ENCODE peak calls at places on chromosome 19, in five cellular contexts. One of them, this sample, is unnamed.

GRCh38 chr19:54889566-54889965 is 15.5 kb downstream of the FCAR start:
- DNase-seq in GM12878: no peak
- DNase-seq in H1: no peak
- DNase-seq in HepG2: no peak
- DNase-seq in K562: no peak
- DNase-seq in this sample: no peak

GRCh38 chr19:42069619-42070293 is at the start of gene GRIK5:
- DNase-seq in GM12878: no peak
- DNase-seq in H1: peak
- DNase-seq in HepG2: no peak
- DNase-seq in K562: no peak
- DNase-seq in this sample: no peak

GRCh38 chr19:33054623-33055022 is 10.1 kb downstream of the RHPN2 start:
- DNase-seq in GM12878: no peak
- DNase-seq in H1: no peak
- DNase-seq in HepG2: no peak
- DNase-seq in K562: no peak
- DNase-seq in this sample: no peak

GRCh38 chr19:43416951-43417623 is 2.4 kb downstream of the TEX101 start:
- DNase-seq in GM12878: no peak
- DNase-seq in H1: no peak
- DNase-seq in HepG2: no peak
- DNase-seq in K562: no peak
- DNase-seq in this sample: no peak

GRCh38 chr19:40614595-40615411 is 13.6 kb downstream of the LTBP4 start:
- DNase-seq in GM12878: peak
- DNase-seq in H1: peak
- DNase-seq in HepG2: no peak
- DNase-seq in K562: peak
- DNase-seq in this sample: no peak

GRCh38 chr19:6577410-6578125 is 13.4 kb downstream of the CD70 start:
- DNase-seq in GM12878: peak
- DNase-seq in H1: no peak
- DNase-seq in HepG2: no peak
- DNase-seq in K562: peak
- DNase-seq in this sample: peak

GRCh38 chr19:46493236-46494114 is 2.2 kb downstream of the PNMA8B start:
- DNase-seq in GM12878: no peak
- DNase-seq in H1: peak
- DNase-seq in HepG2: no peak
- DNase-seq in K562: peak
- DNase-seq in this sample: no peak

GRCh38 chr19:49801966-49802661 is 11.0 kb downstream of the FUZ start:
- DNase-seq in GM12878: no peak
- DNase-seq in H1: peak
- DNase-seq in HepG2: no peak
- DNase-seq in K562: peak
- DNase-seq in this sample: no peak

GRCh38 chr19:18913466-18913865 is 5.7 kb downstream of the COPE start:
- DNase-seq in GM12878: no peak
- DNase-seq in H1: no peak
- DNase-seq in HepG2: no peak
- DNase-seq in K562: no peak
- DNase-seq in this sample: no peak

GRCh38 chr19:8504171-8504570 is 1.7 kb upstream of the PRAM1 start:
- DNase-seq in GM12878: no peak
- DNase-seq in H1: no peak
- DNase-seq in HepG2: no peak
- DNase-seq in K562: peak
- DNase-seq in this sample: no peak

GRCh38 chr19:56170261-56170660 is 5.5 kb upstream of the GALP start:
- DNase-seq in GM12878: no peak
- DNase-seq in H1: no peak
- DNase-seq in HepG2: peak
- DNase-seq in K562: peak
- DNase-seq in this sample: peak

GRCh38 chr19:9431475-9431874 is 3.9 kb downstream of the ZNF266 start:
- DNase-seq in GM12878: no peak
- DNase-seq in H1: peak
- DNase-seq in HepG2: no peak
- DNase-seq in K562: peak
- DNase-seq in this sample: no peak

GRCh38 chr19:19554074-19555023 is 16.3 kb downstream of the CILP2 start:
- DNase-seq in GM12878: no peak
- DNase-seq in H1: peak
- DNase-seq in HepG2: no peak
- DNase-seq in K562: peak
- DNase-seq in this sample: no peak

GRCh38 chr19:39032164-39032918 is at the start of gene FBXO27:
- DNase-seq in GM12878: no peak
- DNase-seq in H1: peak
- DNase-seq in HepG2: no peak
- DNase-seq in K562: peak
- DNase-seq in this sample: peak

GRCh38 chr19:35856546-35857149 is at the start of gene KIRREL2:
- DNase-seq in GM12878: no peak
- DNase-seq in H1: peak
- DNase-seq in HepG2: no peak
- DNase-seq in K562: no peak
- DNase-seq in this sample: no peak

GRCh38 chr19:18416778-18417249 is 2.4 kb upstream of the SSBP4 start:
- DNase-seq in GM12878: no peak
- DNase-seq in H1: peak
- DNase-seq in HepG2: peak
- DNase-seq in K562: peak
- DNase-seq in this sample: peak

GRCh38 chr19:18418725-18419194 is 438 bp upstream of the SSBP4 start:
- DNase-seq in GM12878: no peak
- DNase-seq in H1: no peak
- DNase-seq in HepG2: no peak
- DNase-seq in K562: no peak
- DNase-seq in this sample: no peak

GRCh38 chr19:17385878-17386611 is 8.0 kb downstream of the CCDC194 start:
- DNase-seq in GM12878: no peak
- DNase-seq in H1: peak
- DNase-seq in HepG2: peak
- DNase-seq in K562: peak
- DNase-seq in this sample: peak

GRCh38 chr19:18685597-18686164 is 2.2 kb downstream of the CRTC1 start:
- DNase-seq in GM12878: no peak
- DNase-seq in H1: no peak
- DNase-seq in HepG2: no peak
- DNase-seq in K562: no peak
- DNase-seq in this sample: no peak

GRCh38 chr19:49829721-49830120 is 11.6 kb downstream of the MED25 start:
- DNase-seq in GM12878: no peak
- DNase-seq in H1: no peak
- DNase-seq in HepG2: no peak
- DNase-seq in K562: no peak
- DNase-seq in this sample: no peak

GRCh38 chr19:32720216-32720935 is 809 bp downstream of the TDRD12 start:
- DNase-seq in GM12878: no peak
- DNase-seq in H1: no peak
- DNase-seq in HepG2: no peak
- DNase-seq in K562: no peak
- DNase-seq in this sample: no peak

GRCh38 chr19:343941-344624 is 513 bp downstream of the MIER2 start:
- DNase-seq in GM12878: no peak
- DNase-seq in H1: peak
- DNase-seq in HepG2: no peak
- DNase-seq in K562: peak
- DNase-seq in this sample: peak

GRCh38 chr19:44142014-44142523 is 715 bp downstream of the ZNF234 start:
- DNase-seq in GM12878: no peak
- DNase-seq in H1: peak
- DNase-seq in HepG2: peak
- DNase-seq in K562: peak
- DNase-seq in this sample: no peak

GRCh38 chr19:55692681-55693081 is 17.7 kb downstream of the EPN1 start:
- DNase-seq in GM12878: no peak
- DNase-seq in H1: no peak
- DNase-seq in HepG2: no peak
- DNase-seq in K562: no peak
- DNase-seq in this sample: no peak

GRCh38 chr19:47445937-47446402 is 25.7 kb downstream of the SLC8A2 start:
- DNase-seq in GM12878: no peak
- DNase-seq in H1: peak
- DNase-seq in HepG2: no peak
- DNase-seq in K562: peak
- DNase-seq in this sample: no peak

GRCh38 chr19:46739290-46739771 is 6.5 kb upstream of the FKRP start:
- DNase-seq in GM12878: no peak
- DNase-seq in H1: no peak
- DNase-seq in HepG2: no peak
- DNase-seq in K562: no peak
- DNase-seq in this sample: no peak

GRCh38 chr19:28700176-28700575 is 512.8 kb downstream of the UQCRFS1 start:
- DNase-seq in GM12878: no peak
- DNase-seq in H1: no peak
- DNase-seq in HepG2: no peak
- DNase-seq in K562: no peak
- DNase-seq in this sample: no peak

GRCh38 chr19:16594131-16594586 is 21.9 kb upstream of the SLC35E1 start:
- DNase-seq in GM12878: no peak
- DNase-seq in H1: no peak
- DNase-seq in HepG2: no peak
- DNase-seq in K562: no peak
- DNase-seq in this sample: no peak

GRCh38 chr19:49712397-49712859 is 21.5 kb downstream of the CPT1C start:
- DNase-seq in GM12878: no peak
- DNase-seq in H1: peak
- DNase-seq in HepG2: peak
- DNase-seq in K562: peak
- DNase-seq in this sample: peak

GRCh38 chr19:49344516-49345423 is 9.6 kb downstream of the CD37 start:
- DNase-seq in GM12878: no peak
- DNase-seq in H1: no peak
- DNase-seq in HepG2: no peak
- DNase-seq in K562: no peak
- DNase-seq in this sample: no peak

GRCh38 chr19:37930416-37930815 is 23.4 kb downstream of the SIPA1L3 start:
- DNase-seq in GM12878: no peak
- DNase-seq in H1: no peak
- DNase-seq in HepG2: peak
- DNase-seq in K562: no peak
- DNase-seq in this sample: no peak

GRCh38 chr19:3849787-3850186 is 19.1 kb downstream of the ZFR2 start:
- DNase-seq in GM12878: no peak
- DNase-seq in H1: no peak
- DNase-seq in HepG2: no peak
- DNase-seq in K562: peak
- DNase-seq in this sample: no peak

GRCh38 chr19:3852177-3852511 is 16.7 kb downstream of the ZFR2 start:
- DNase-seq in GM12878: no peak
- DNase-seq in H1: no peak
- DNase-seq in HepG2: no peak
- DNase-seq in K562: no peak
- DNase-seq in this sample: no peak

GRCh38 chr19:3850320-3850972 is 18.4 kb downstream of the ZFR2 start:
- DNase-seq in GM12878: no peak
- DNase-seq in H1: no peak
- DNase-seq in HepG2: no peak
- DNase-seq in K562: no peak
- DNase-seq in this sample: no peak

GRCh38 chr19:3851254-3852176 is 17.3 kb downstream of the ZFR2 start:
- DNase-seq in GM12878: no peak
- DNase-seq in H1: no peak
- DNase-seq in HepG2: no peak
- DNase-seq in K562: no peak
- DNase-seq in this sample: no peak

GRCh38 chr19:3849092-3849491 is 19.7 kb downstream of the ZFR2 start:
- DNase-seq in GM12878: no peak
- DNase-seq in H1: no peak
- DNase-seq in HepG2: peak
- DNase-seq in K562: peak
- DNase-seq in this sample: no peak
- TF ChIP-seq HDAC2 in GM12878: no peak
- TF ChIP-seq HDAC2 in H1: no peak
- TF ChIP-seq HDAC2 in HepG2: no peak
- TF ChIP-seq HDAC2 in K562: no peak
- TF ChIP-seq HDAC2 in this sample: no peak

GRCh38 chr19:13025819-13026477 is 30.7 kb downstream of the NFIX start:
- DNase-seq in GM12878: no peak
- DNase-seq in H1: no peak
- DNase-seq in HepG2: no peak
- DNase-seq in K562: no peak
- DNase-seq in this sample: no peak
- H3K27ac ChIP-seq in GM12878: no peak
- H3K27ac ChIP-seq in H1: no peak
- H3K27ac ChIP-seq in HepG2: peak
- H3K27ac ChIP-seq in K562: no peak
- H3K27ac ChIP-seq in this sample: peak

GRCh38 chr19:5282926-5283325 is 57.7 kb downstream of the PTPRS start:
- DNase-seq in GM12878: no peak
- DNase-seq in H1: no peak
- DNase-seq in HepG2: no peak
- DNase-seq in K562: no peak
- DNase-seq in this sample: no peak

GRCh38 chr19:5285955-5286354 is 54.7 kb downstream of the PTPRS start:
- DNase-seq in GM12878: no peak
- DNase-seq in H1: no peak
- DNase-seq in HepG2: no peak
- DNase-seq in K562: no peak
- DNase-seq in this sample: no peak

GRCh38 chr19:5286465-5287029 is 54.1 kb downstream of the PTPRS start:
- DNase-seq in GM12878: no peak
- DNase-seq in H1: no peak
- DNase-seq in HepG2: no peak
- DNase-seq in K562: no peak
- DNase-seq in this sample: no peak

GRCh38 chr19:5285311-5285710 is 55.3 kb downstream of the PTPRS start:
- DNase-seq in GM12878: no peak
- DNase-seq in H1: no peak
- DNase-seq in HepG2: no peak
- DNase-seq in K562: no peak
- DNase-seq in this sample: no peak

GRCh38 chr19:5281588-5281987 is 59.0 kb downstream of the PTPRS start:
- DNase-seq in GM12878: no peak
- DNase-seq in H1: no peak
- DNase-seq in HepG2: no peak
- DNase-seq in K562: no peak
- DNase-seq in this sample: no peak
- TF ChIP-seq HDAC2 in GM12878: no peak
- TF ChIP-seq HDAC2 in H1: no peak
- TF ChIP-seq HDAC2 in HepG2: no peak
- TF ChIP-seq HDAC2 in K562: no peak
- TF ChIP-seq HDAC2 in this sample: no peak

GRCh38 chr19:13097331-13098258 is 5.1 kb downstream of the LYL1 start:
- DNase-seq in GM12878: no peak
- DNase-seq in H1: peak
- DNase-seq in HepG2: no peak
- DNase-seq in K562: peak
- DNase-seq in this sample: no peak
- H3K27ac ChIP-seq in GM12878: no peak
- H3K27ac ChIP-seq in H1: no peak
- H3K27ac ChIP-seq in HepG2: no peak
- H3K27ac ChIP-seq in K562: peak
- H3K27ac ChIP-seq in this sample: no peak

GRCh38 chr19:10719466-10719961 is 1.6 kb downstream of the DNM2 start:
- DNase-seq in GM12878: no peak
- DNase-seq in H1: no peak
- DNase-seq in HepG2: no peak
- DNase-seq in K562: peak
- DNase-seq in this sample: no peak
- TF ChIP-seq HDAC2 in GM12878: no peak
- TF ChIP-seq HDAC2 in H1: no peak
- TF ChIP-seq HDAC2 in HepG2: no peak
- TF ChIP-seq HDAC2 in K562: peak
- TF ChIP-seq HDAC2 in this sample: no peak